ENCODE peak calls at places on chromosomes 11 and 22, in ten cellular contexts. Y is stimulated activated CD4-positive, alpha-beta T cell treated with anti-CD3 and anti-CD28 coated beads, Interleukin-12 subunit alpha, Interleukin-12 subunit beta, amount 100 ng/mL, for 48 hours; J is ecto neural progenitor cell; T is iPS-NIHi11; E is PC-3; Z is non-pigmented ciliary epithelial cell; K is small intestine; P is stimulated activated CD8-positive, alpha-beta memory T cell treated with anti-CD3 and anti-CD28 coated beads, Interleukin-7, amount 100 ng/mL, for 1 hour; H is anterior cingulate cortex; B is activated T-cell treated with anti-CD3 and anti-CD28 coated beads, Interleukin-2, amount 50 U/mL, for 24 hours. X is an unnamed sample.
A peak's percentile ranks its signal among the peaks of the same experiment; 100 is the strongest.

GRCh38 chr11:34438529-34439507 is at the start of gene CAT:
- DNase-seq in H (peak; percentile 96), E (peak; percentile 96), J (no peak), T (peak; percentile 85), Z (peak; percentile 91), Y (peak; percentile 95), B (peak; percentile 98), P (peak; percentile 96), K (peak; percentile 99), X (peak; percentile 98)

GRCh38 chr11:32307449-32307848 is 127.9 kb downstream of the WT1 start:
- DNase-seq in J (no peak), Y (no peak), K (no peak), T (no peak), P (no peak), Z (no peak), H (no peak), E (no peak), B (no peak), X (no peak)

GRCh38 chr22:42933783-42934144 is 76.7 kb upstream of the ARFGAP3 start:
- DNase-seq in P (no peak), B (no peak), T (no peak), Z (peak; percentile 88), Y (no peak), J (no peak), K (no peak), E (peak; percentile 80), H (no peak), X (no peak)

GRCh38 chr11:88179141-88179540 is 3.9 kb upstream of the RAB38 start:
- DNase-seq in J (no peak), K (no peak), Z (peak; percentile 15), P (no peak), T (no peak), E (peak; percentile 94), B (peak; percentile 33), H (no peak), Y (peak; percentile 31), X (no peak)

GRCh38 chr11:108793138-108793537 is 128.3 kb downstream of the DDX10 start:
- DNase-seq in H (no peak), K (no peak), E (no peak), T (no peak), J (no peak), P (no peak), B (no peak), Z (no peak), Y (no peak), X (no peak)

GRCh38 chr22:46100401-46101105 is 49.8 kb upstream of the PPARA start:
- DNase-seq in J (no peak), Y (no peak), E (no peak), P (no peak), T (no peak), H (no peak), B (no peak), K (no peak), Z (no peak), X (no peak)

GRCh38 chr22:44145544-44145943 is 35.2 kb upstream of the PARVG start:
- DNase-seq in E (no peak), J (no peak), P (no peak), K (no peak), Z (no peak), T (no peak), B (no peak), H (no peak), Y (no peak), X (no peak)

GRCh38 chr22:47136671-47137070 is 374.2 kb downstream of the TBC1D22A start:
- DNase-seq in Z (no peak), T (no peak), E (no peak), Y (no peak), P (no peak), K (no peak), B (no peak), J (no peak), H (no peak), X (no peak)

GRCh38 chr22:37906364-37907008 is 389 bp downstream of the MICALL1 start:
- DNase-seq in J (no peak), Z (no peak), P (no peak), H (no peak), Y (no peak), E (no peak), T (peak; percentile 70), K (no peak), B (peak; percentile 67), X (no peak)

GRCh38 chr11:35609656-35610055 is 8.6 kb upstream of the FJX1 start:
- DNase-seq in H (no peak), E (no peak), B (no peak), T (no peak), J (no peak), K (no peak), P (no peak), Y (no peak), Z (no peak), X (no peak)

GRCh38 chr11:43738600-43739409 is 58.3 kb downstream of the HSD17B12 start:
- DNase-seq in Z (peak; percentile 64), Y (no peak), K (no peak), P (no peak), E (peak; percentile 85), B (no peak), T (peak; percentile 38), H (no peak), J (no peak), X (no peak)

GRCh38 chr11:9525116-9525515 is 48.4 kb upstream of the WEE1 start:
- DNase-seq in B (no peak), E (no peak), H (no peak), T (no peak), P (no peak), Y (no peak), K (peak; percentile 66), Z (no peak), J (no peak), X (no peak)

GRCh38 chr11:130523609-130524008 is 75.2 kb downstream of the ADAMTS15 start:
- DNase-seq in B (no peak), J (no peak), K (no peak), Y (no peak), Z (no peak), E (peak; percentile 92), T (no peak), P (no peak), H (no peak), X (no peak)

X was measured in breast epithelium.